ENCODE peak calls at places on chromosomes 2 and 18, in seven cellular contexts. One of them, this sample, is unnamed.

GRCh38 chr18:46068763-46069162 is 3.3 kb downstream of the PSTPIP2 start:
- DNase-seq in left lung: no peak
- DNase-seq in aorta: no peak
- DNase-seq in astrocyte: no peak
- DNase-seq in CD8-positive, alpha-beta T cell: no peak
- DNase-seq in sigmoid colon: no peak
- DNase-seq in upper lobe of left lung: no peak
- DNase-seq in this sample: no peak

GRCh38 chr2:207394812-207395534 is 134.8 kb upstream of the CREB1 start:
- DNase-seq in left lung: no peak
- DNase-seq in aorta: no peak
- DNase-seq in astrocyte: peak; percentile 100
- DNase-seq in CD8-positive, alpha-beta T cell: no peak
- DNase-seq in sigmoid colon: no peak
- DNase-seq in upper lobe of left lung: no peak
- DNase-seq in this sample: no peak

GRCh38 chr2:174362949-174363348 is 28.2 kb downstream of the SP9 start:
- DNase-seq in left lung: no peak
- DNase-seq in aorta: no peak
- DNase-seq in astrocyte: no peak
- DNase-seq in CD8-positive, alpha-beta T cell: no peak
- DNase-seq in sigmoid colon: no peak
- DNase-seq in upper lobe of left lung: no peak
- DNase-seq in this sample: no peak

GRCh38 chr18:75173125-75173432 is 35.9 kb downstream of the PTGR3 start:
- DNase-seq in left lung: no peak
- DNase-seq in aorta: no peak
- DNase-seq in astrocyte: no peak
- DNase-seq in CD8-positive, alpha-beta T cell: no peak
- DNase-seq in sigmoid colon: no peak
- DNase-seq in upper lobe of left lung: no peak
- DNase-seq in this sample: no peak

GRCh38 chr2:227853204-227853629 is 18.2 kb upstream of the DAW1 start:
- DNase-seq in left lung: no peak
- DNase-seq in aorta: no peak
- DNase-seq in astrocyte: peak; percentile 99
- DNase-seq in CD8-positive, alpha-beta T cell: no peak
- DNase-seq in sigmoid colon: no peak
- DNase-seq in upper lobe of left lung: no peak
- DNase-seq in this sample: no peak

GRCh38 chr2:165054667-165055066 is 99.3 kb upstream of the SLC38A11 start:
- DNase-seq in left lung: no peak
- DNase-seq in aorta: no peak
- DNase-seq in astrocyte: no peak
- DNase-seq in CD8-positive, alpha-beta T cell: no peak
- DNase-seq in sigmoid colon: no peak
- DNase-seq in upper lobe of left lung: no peak
- DNase-seq in this sample: no peak

GRCh38 chr2:137050949-137051348 is 285.6 kb downstream of the THSD7B start:
- DNase-seq in left lung: no peak
- DNase-seq in aorta: no peak
- DNase-seq in astrocyte: no peak
- DNase-seq in CD8-positive, alpha-beta T cell: no peak
- DNase-seq in sigmoid colon: no peak
- DNase-seq in upper lobe of left lung: no peak
- DNase-seq in this sample: no peak

GRCh38 chr2:152055366-152056108 is 43.3 kb downstream of the CACNB4 start:
- DNase-seq in left lung: no peak
- DNase-seq in aorta: no peak
- DNase-seq in astrocyte: peak; percentile 89
- DNase-seq in CD8-positive, alpha-beta T cell: no peak
- DNase-seq in sigmoid colon: no peak
- DNase-seq in upper lobe of left lung: no peak
- DNase-seq in this sample: no peak

GRCh38 chr18:66872277-66872676 is 268.4 kb upstream of the CDH19 start:
- DNase-seq in left lung: no peak
- DNase-seq in aorta: no peak
- DNase-seq in astrocyte: peak; percentile 6
- DNase-seq in CD8-positive, alpha-beta T cell: no peak
- DNase-seq in sigmoid colon: no peak
- DNase-seq in upper lobe of left lung: no peak
- DNase-seq in this sample: no peak

GRCh38 chr2:9590635-9591034 is 35.0 kb upstream of the ADAM17 start:
- DNase-seq in left lung: no peak
- DNase-seq in aorta: no peak
- DNase-seq in astrocyte: no peak
- DNase-seq in CD8-positive, alpha-beta T cell: no peak
- DNase-seq in sigmoid colon: no peak
- DNase-seq in upper lobe of left lung: no peak
- DNase-seq in this sample: no peak

GRCh38 chr2:43333656-43334144 is 107.3 kb upstream of the ZFP36L2 start:
- DNase-seq in left lung: no peak
- DNase-seq in aorta: no peak
- DNase-seq in astrocyte: peak; percentile 52
- DNase-seq in CD8-positive, alpha-beta T cell: no peak
- DNase-seq in sigmoid colon: no peak
- DNase-seq in upper lobe of left lung: no peak
- DNase-seq in this sample: no peak
- H3K27ac ChIP-seq in left lung: peak overlapping the region; percentile 49
- H3K27ac ChIP-seq in aorta: peak overlapping the region; percentile 80
- H3K27ac ChIP-seq in astrocyte: no peak overlapping the region
- H3K27ac ChIP-seq in CD8-positive, alpha-beta T cell: no peak overlapping the region
- H3K27ac ChIP-seq in sigmoid colon: peak overlapping the region; percentile 74
- H3K27ac ChIP-seq in upper lobe of left lung: peak overlapping the region; percentile 76
- H3K27ac ChIP-seq in this sample: peak overlapping the region; percentile 97

DNA sequence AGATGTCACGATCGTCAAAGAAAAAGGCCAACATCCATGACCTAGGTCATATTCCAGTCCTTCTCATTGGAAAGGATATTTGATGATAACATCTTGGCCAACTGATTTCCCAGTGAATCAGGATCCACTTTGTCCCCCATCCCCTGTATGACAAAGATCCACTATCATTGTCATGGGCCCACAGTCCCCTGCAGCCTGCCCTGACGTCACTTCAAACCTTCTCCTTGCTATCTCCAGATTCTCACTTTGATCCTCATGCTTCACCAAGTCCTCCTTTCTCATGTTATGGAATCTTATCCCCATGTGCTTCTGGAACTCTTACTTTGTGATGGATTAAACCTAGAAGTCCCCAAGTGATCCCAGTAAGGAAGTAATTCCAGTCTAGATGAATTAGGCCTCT is 25.7 kb downstream of the GALNT14 start:
- DNase-seq in left lung: no peak
- DNase-seq in aorta: no peak
- DNase-seq in astrocyte: no peak
- DNase-seq in CD8-positive, alpha-beta T cell: no peak
- DNase-seq in sigmoid colon: no peak
- DNase-seq in upper lobe of left lung: no peak
- DNase-seq in this sample: no peak
- H3K4me3 ChIP-seq in left lung: no peak overlapping the region
- H3K4me3 ChIP-seq in aorta: no peak overlapping the region
- H3K4me3 ChIP-seq in astrocyte: no peak overlapping the region
- H3K4me3 ChIP-seq in CD8-positive, alpha-beta T cell: no peak overlapping the region
- H3K4me3 ChIP-seq in sigmoid colon: no peak overlapping the region
- H3K4me3 ChIP-seq in upper lobe of left lung: no peak overlapping the region
- H3K4me3 ChIP-seq in this sample: no peak overlapping the region

DNA sequence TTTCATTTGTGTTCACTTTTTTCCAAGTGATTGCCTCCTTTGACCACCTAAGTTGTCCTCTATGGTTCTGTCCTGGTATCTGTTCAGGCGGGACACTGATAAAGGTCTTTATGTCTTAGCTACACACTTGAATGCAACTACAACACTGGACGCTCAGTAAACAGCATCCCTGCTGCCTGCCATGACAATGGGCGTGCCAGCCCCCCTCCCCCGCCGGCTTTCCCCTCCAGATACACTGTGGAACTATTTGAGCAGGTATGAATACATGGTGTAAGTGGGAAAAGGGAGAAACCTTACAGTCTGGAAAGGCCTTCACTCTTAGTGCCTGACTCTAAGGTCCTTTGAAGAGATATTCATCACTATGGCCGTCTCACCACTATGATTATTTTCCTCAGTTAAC is 5.7 kb downstream of the AGBL5 start:
- DNase-seq in left lung: no peak
- DNase-seq in aorta: no peak
- DNase-seq in astrocyte: no peak
- DNase-seq in CD8-positive, alpha-beta T cell: no peak
- DNase-seq in sigmoid colon: peak; percentile 54
- DNase-seq in upper lobe of left lung: peak; percentile 67
- DNase-seq in this sample: no peak
- H3K36me3 ChIP-seq in left lung: peaks cover 54% of the 10 kb centered on the region
- H3K36me3 ChIP-seq in aorta: peaks cover 3% of the 10 kb centered on the region
- H3K36me3 ChIP-seq in astrocyte: peaks cover 11% of the 10 kb centered on the region
- H3K36me3 ChIP-seq in CD8-positive, alpha-beta T cell: peaks cover 8% of the 10 kb centered on the region
- H3K36me3 ChIP-seq in sigmoid colon: peaks cover 12% of the 10 kb centered on the region
- H3K36me3 ChIP-seq in upper lobe of left lung: no peaks in the 10 kb centered on the region
- H3K36me3 ChIP-seq in this sample: peaks cover 71% of the 10 kb centered on the region

DNA sequence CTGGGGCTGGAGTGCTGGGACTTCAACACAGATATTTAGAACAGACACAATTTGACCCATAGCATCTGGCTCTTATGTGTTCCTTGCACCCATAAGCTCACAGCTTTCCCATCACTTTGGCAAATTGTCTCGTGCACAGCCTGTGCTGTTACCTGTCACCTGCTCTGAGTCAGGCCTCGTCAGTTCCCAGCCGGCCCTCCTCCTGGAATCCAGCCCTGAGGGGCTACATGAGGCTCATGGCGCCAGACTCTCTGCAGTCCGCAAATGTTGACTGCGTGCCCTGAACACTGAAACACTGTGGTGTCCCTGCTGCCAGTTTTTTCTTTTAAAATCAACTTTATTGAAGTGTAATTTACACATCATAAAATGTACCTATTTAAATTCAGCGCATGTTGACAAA is 65.4 kb upstream of the BZW1 start:
- DNase-seq in left lung: no peak
- DNase-seq in aorta: no peak
- DNase-seq in astrocyte: no peak
- DNase-seq in CD8-positive, alpha-beta T cell: no peak
- DNase-seq in sigmoid colon: no peak
- DNase-seq in upper lobe of left lung: no peak
- DNase-seq in this sample: no peak
- H3K27ac ChIP-seq in left lung: no peak overlapping the region
- H3K27ac ChIP-seq in aorta: no peak overlapping the region
- H3K27ac ChIP-seq in astrocyte: no peak overlapping the region
- H3K27ac ChIP-seq in CD8-positive, alpha-beta T cell: no peak overlapping the region
- H3K27ac ChIP-seq in sigmoid colon: no peak overlapping the region
- H3K27ac ChIP-seq in upper lobe of left lung: no peak overlapping the region
- H3K27ac ChIP-seq in this sample: no peak overlapping the region

This sample was measured in psoas muscle.